ENCODE peak calls at places on chromosomes 11 and 22, in ten cellular contexts. J, S, O, M, Q, E, T, W, F and I are unnamed samples.
A peak's percentile ranks its signal among the peaks of the same experiment; 100 is the strongest.

GRCh38 chr11:129386795-129387390 is 11.2 kb downstream of the BARX2 start:
- DNase-seq in F (no peak), J (no peak), Q (no peak), E (peak; percentile 71), M (no peak), W (no peak), O (peak; percentile 43), S (no peak), T (peak; percentile 25), I (no peak)

GRCh38 chr22:49006207-49007012 is 821.3 kb downstream of the BRD1 start:
- DNase-seq in W (no peak), J (no peak), M (no peak), Q (no peak), O (peak; percentile 2), S (no peak), E (no peak), T (no peak), F (no peak), I (no peak)

GRCh38 chr11:134272381-134273316 is 3.5 kb upstream of the GLB1L3 start:
- DNase-seq in J (no peak), O (peak; percentile 83), S (no peak), Q (no peak), M (peak; percentile 48), E (peak; percentile 43), F (peak; percentile 83), T (peak; percentile 84), W (no peak), I (no peak)

GRCh38 chr11:117855452-117855851 is 21.0 kb downstream of the FXYD6 start:
- DNase-seq in O (no peak), T (no peak), Q (no peak), S (no peak), M (no peak), E (no peak), F (no peak), W (no peak), J (no peak), I (no peak)

GRCh38 chr22:20437253-20438065 is at the start of gene SCARF2:
- DNase-seq in E (no peak), J (no peak), M (peak; percentile 72), O (peak; percentile 86), F (peak; percentile 57), S (peak; percentile 71), W (no peak), Q (peak; percentile 81), T (peak; percentile 62), I (peak; percentile 60)

GRCh38 chr22:48490513-48491411 is 1336.9 kb downstream of the BRD1 start:
- DNase-seq in E (peak; percentile 31), F (no peak), O (peak; percentile 5), M (no peak), J (no peak), T (no peak), W (no peak), Q (no peak), S (no peak), I (no peak)

GRCh38 chr11:77710358-77710757 is 72.8 kb upstream of the CLNS1A start:
- DNase-seq in W (no peak), M (no peak), F (peak; percentile 18), O (no peak), T (peak; percentile 27), E (no peak), S (no peak), Q (no peak), J (no peak), I (no peak)

GRCh38 chr11:65883058-65883761 is 3.6 kb downstream of the CTSW start:
- DNase-seq in F (no peak), M (no peak), J (no peak), Q (no peak), T (no peak), S (no peak), E (no peak), W (no peak), O (no peak), I (no peak)

GRCh38 chr22:35458547-35459422 is 58.8 kb downstream of the MCM5 start:
- DNase-seq in J (no peak), S (no peak), W (no peak), Q (no peak), M (no peak), E (no peak), O (no peak), T (no peak), F (no peak), I (no peak)

GRCh38 chr11:64246874-64247728 is at the start of gene PPP1R14B:
- DNase-seq in F (peak; percentile 77), O (peak; percentile 93), M (peak; percentile 80), J (peak; percentile 48), S (peak; percentile 90), T (peak; percentile 84), W (peak; percentile 95), Q (peak; percentile 90), E (peak; percentile 95), I (peak; percentile 86)
- TF ChIP-seq CTCF in F (no peak), O (peak; percentile 19), M (no peak), J (no peak), S (peak; percentile 24), T (no peak), W (no peak), Q (peak; percentile 15), E (peak; percentile 7), I (peak; percentile 34)

GRCh38 chr11:72704028-72704782 is 30.0 kb upstream of the PDE2A start:
- DNase-seq in E (no peak), F (no peak), M (no peak), W (no peak), S (no peak), O (no peak), Q (no peak), T (no peak), J (no peak), I (no peak)
- TF ChIP-seq CTCF in E (no peak), F (no peak), M (peak; percentile 26), W (no peak), S (peak; percentile 14), O (peak; percentile 6), Q (no peak), T (peak; percentile 13), J (no peak), I (no peak)

GRCh38 chr11:4479676-4480075 is 2.8 kb upstream of the OR52K1 start:
- DNase-seq in T (no peak), M (no peak), S (no peak), E (no peak), F (no peak), J (no peak), Q (no peak), O (no peak), W (no peak), I (no peak)
- TF ChIP-seq CTCF in T (no peak), M (no peak), S (no peak), E (no peak), F (no peak), J (no peak), Q (no peak), O (no peak), W (no peak), I (no peak)

DNA sequence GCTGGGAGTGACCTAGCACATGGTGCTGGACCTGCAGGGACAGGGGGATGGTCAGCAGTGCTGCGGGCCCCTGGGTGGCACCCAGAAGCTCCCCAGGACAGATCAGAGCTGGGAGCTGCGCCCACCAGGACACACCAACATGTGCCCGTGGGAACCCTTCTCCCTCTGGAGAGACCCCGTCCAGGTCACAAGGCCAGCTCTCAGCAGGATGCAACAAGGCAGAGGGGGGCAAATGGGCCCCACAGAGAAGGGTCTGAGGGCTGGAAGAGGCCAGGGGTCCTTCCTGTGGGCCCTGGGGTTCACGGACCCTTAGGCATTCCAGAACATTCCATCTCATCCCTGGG is 6.2 kb downstream of the DUSP8 start:
- DNase-seq in E (no peak), M (no peak), Q (no peak), W (no peak), T (no peak), S (no peak), O (no peak), F (no peak), J (no peak), I (no peak)
- TF ChIP-seq CTCF in E (no peak), M (no peak), Q (no peak), W (no peak), T (no peak), S (no peak), O (no peak), F (no peak), J (no peak), I (no peak)